ENCODE peak calls at places on chromosomes 4 and X, in eight cellular contexts. E is hepatocyte, T is DND-41, O is mammary epithelial cell, I is MM.1S, F is fibroblast of lung, P is GM23248, H is PC-9. Z is an unnamed sample. For H3K9me3, the result is how much of the 10 kb centered on the place peaks cover.

GRCh38 chr4:105560488-105560887 is 8.1 kb downstream of the ARHGEF38 start:
- DNase-seq in E (no peak), T (no peak), O (peak), I (no peak), F (peak), P (peak), H (no peak), Z (no peak)

GRCh38 chrX:6738518-6739470 is 203.9 kb upstream of the VCX3A start:
- DNase-seq in E (no peak), T (peak), O (no peak), I (peak), F (no peak), P (no peak), H (no peak), Z (no peak)

GRCh38 chrX:131199086-131199485 is 90.0 kb downstream of the IGSF1 start:
- DNase-seq in E (peak), T (no peak), O (no peak), I (no peak), F (no peak), P (no peak), H (no peak), Z (no peak)

GRCh38 chr4:173040200-173040599 is 128.4 kb upstream of the GALNT7 start:
- DNase-seq in E (no peak), T (no peak), O (no peak), I (peak), F (peak), P (no peak), H (no peak), Z (no peak)

GRCh38 chr4:185599151-185599648 is 63.9 kb upstream of the PDLIM3 start:
- DNase-seq in E (no peak), T (no peak), O (no peak), I (no peak), F (no peak), P (no peak), H (no peak), Z (no peak)

GRCh38 chr4:158042591-158043030 is 130.2 kb downstream of the GASK1B start:
- DNase-seq in E (no peak), T (no peak), O (peak), I (no peak), F (peak), P (peak), H (no peak), Z (no peak)

GRCh38 chr4:101730291-101731117 is 60.0 kb upstream of the BANK1 start:
- DNase-seq in E (peak), T (peak), O (peak), I (peak), F (peak), P (peak), H (peak), Z (no peak)

GRCh38 chr4:113815826-113816225 is 54.3 kb upstream of the CAMK2D start:
- DNase-seq in E (no peak), T (no peak), O (no peak), I (no peak), F (no peak), P (no peak), H (no peak), Z (no peak)

GRCh38 chr4:87309625-87310024 is 13.1 kb downstream of the HSD17B13 start:
- DNase-seq in E (no peak), T (no peak), O (no peak), I (no peak), F (no peak), P (peak), H (no peak), Z (no peak)

GRCh38 chr4:159105761-159106243 is 2.9 kb downstream of the RAPGEF2 start:
- DNase-seq in E (no peak), T (no peak), O (peak), I (no peak), F (peak), P (peak), H (peak), Z (no peak)

GRCh38 chr4:25878676-25879075 is 15.9 kb upstream of the SEL1L3 start:
- DNase-seq in E (no peak), T (no peak), O (no peak), I (no peak), F (no peak), P (no peak), H (no peak), Z (no peak)

GRCh38 chr4:41935652-41936021 is 408 bp downstream of the TMEM33 start:
- DNase-seq in E (peak), T (no peak), O (peak), I (peak), F (no peak), P (peak), H (no peak), Z (no peak)

GRCh38 chr4:22999419-22999818 is 306.7 kb downstream of the GBA3 start:
- DNase-seq in E (no peak), T (no peak), O (no peak), I (no peak), F (peak), P (no peak), H (no peak), Z (no peak)

GRCh38 chr4:113349400-113349799 is 299.9 kb downstream of the ANK2 start:
- DNase-seq in E (no peak), T (no peak), O (no peak), I (no peak), F (no peak), P (no peak), H (no peak), Z (no peak)

GRCh38 chr4:185165605-185166063 is 22.6 kb downstream of the SLC25A4 start:
- DNase-seq in E (no peak), T (peak), O (peak), I (peak), F (peak), P (peak), H (no peak), Z (no peak)

GRCh38 chr4:127759893-127760292 is 22.2 kb upstream of the HSPA4L start:
- DNase-seq in E (no peak), T (no peak), O (peak), I (no peak), F (no peak), P (peak), H (no peak), Z (no peak)

GRCh38 chr4:156686120-156686519 is 285.5 kb downstream of the PDGFC start:
- DNase-seq in E (peak), T (no peak), O (peak), I (no peak), F (peak), P (peak), H (no peak), Z (peak)

GRCh38 chr4:145213245-145213644 is 32.9 kb upstream of the OTUD4 start:
- DNase-seq in E (no peak), T (no peak), O (no peak), I (no peak), F (no peak), P (no peak), H (no peak), Z (no peak)

GRCh38 chrX:150693782-150694574 is 782 bp downstream of the MTMR1 start:
- DNase-seq in E (peak), T (peak), O (peak), I (peak), F (peak), P (peak), H (peak), Z (no peak)

GRCh38 chr4:52096048-52096447 is 44.9 kb downstream of the SPATA18 start:
- DNase-seq in E (peak), T (no peak), O (peak), I (no peak), F (peak), P (peak), H (no peak), Z (no peak)

GRCh38 chrX:103741879-103742278 is 31.2 kb downstream of the TMEM31 start:
- DNase-seq in E (no peak), T (no peak), O (no peak), I (no peak), F (no peak), P (peak), H (no peak), Z (no peak)

GRCh38 chr4:37522996-37523395 is 163.2 kb downstream of the RELL1 start:
- DNase-seq in E (no peak), T (no peak), O (no peak), I (no peak), F (no peak), P (peak), H (no peak), Z (no peak)

GRCh38 chrX:105458846-105459245 is 238.4 kb upstream of the TEX13A start:
- DNase-seq in E (no peak), T (no peak), O (no peak), I (no peak), F (peak), P (no peak), H (no peak), Z (no peak)

GRCh38 chrX:43969504-43970501 is 3.4 kb downstream of the NDP start:
- DNase-seq in E (no peak), T (no peak), O (no peak), I (no peak), F (peak), P (peak), H (peak), Z (no peak)

GRCh38 chr4:16293205-16293860 is 67.1 kb upstream of the TAPT1 start:
- DNase-seq in E (no peak), T (no peak), O (no peak), I (no peak), F (no peak), P (no peak), H (no peak), Z (no peak)

GRCh38 chr4:8893227-8893623 is 21.6 kb upstream of the HMX1 start:
- DNase-seq in E (no peak), T (no peak), O (no peak), I (no peak), F (no peak), P (no peak), H (no peak), Z (no peak)
- TF ChIP-seq EZH2 in E (no peak), T (no peak), O (no peak), I (no peak), F (no peak), P (no peak), H (no peak), Z (no peak)

GRCh38 chr4:77100234-77100633 is 24.4 kb upstream of the CCNI start:
- DNase-seq in E (no peak), T (peak), O (peak), I (no peak), F (no peak), P (no peak), H (no peak), Z (no peak)

GRCh38 chr4:77104405-77105292 is 28.9 kb upstream of the CCNI start:
- DNase-seq in E (peak), T (no peak), O (peak), I (no peak), F (peak), P (peak), H (peak), Z (no peak)
- H3K27ac ChIP-seq in E (peak), T (no peak), O (no peak), I (no peak), F (no peak), P (no peak), H (no peak), Z (peak)

GRCh38 chr4:61841710-61842109 is 641.6 kb downstream of the ADGRL3 start:
- DNase-seq in E (no peak), T (no peak), O (no peak), I (no peak), F (peak), P (no peak), H (no peak), Z (no peak)

GRCh38 chr4:61837395-61837794 is 637.3 kb downstream of the ADGRL3 start:
- DNase-seq in E (no peak), T (no peak), O (no peak), I (no peak), F (no peak), P (no peak), H (no peak), Z (no peak)

DNA sequence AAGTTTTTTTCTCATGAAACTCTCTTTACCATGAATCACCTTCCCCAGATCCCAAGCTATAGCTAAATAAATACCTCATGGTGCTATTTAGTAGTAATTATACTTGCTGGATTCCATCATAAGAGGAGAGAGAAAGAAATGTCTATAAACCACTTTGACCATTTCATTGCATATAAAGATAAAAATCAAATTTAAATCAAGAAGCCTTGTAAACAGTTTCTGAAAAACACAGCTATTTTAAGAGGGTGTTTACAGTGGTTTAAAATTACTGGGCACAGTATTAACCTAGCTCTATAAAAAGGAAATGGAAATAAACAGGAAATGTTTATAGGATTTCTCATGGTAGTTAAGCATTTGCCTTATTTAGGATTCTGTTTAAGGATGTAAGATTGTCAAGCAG is 637.9 kb downstream of the ADGRL3 start:
- DNase-seq in E (no peak), T (no peak), O (no peak), I (no peak), F (no peak), P (no peak), H (no peak), Z (no peak)
- H3K9me3 ChIP-seq in E (under half), T (under half), O (under half), I (under half), F (under half), P (under half), H (under half), Z (under half)

DNA sequence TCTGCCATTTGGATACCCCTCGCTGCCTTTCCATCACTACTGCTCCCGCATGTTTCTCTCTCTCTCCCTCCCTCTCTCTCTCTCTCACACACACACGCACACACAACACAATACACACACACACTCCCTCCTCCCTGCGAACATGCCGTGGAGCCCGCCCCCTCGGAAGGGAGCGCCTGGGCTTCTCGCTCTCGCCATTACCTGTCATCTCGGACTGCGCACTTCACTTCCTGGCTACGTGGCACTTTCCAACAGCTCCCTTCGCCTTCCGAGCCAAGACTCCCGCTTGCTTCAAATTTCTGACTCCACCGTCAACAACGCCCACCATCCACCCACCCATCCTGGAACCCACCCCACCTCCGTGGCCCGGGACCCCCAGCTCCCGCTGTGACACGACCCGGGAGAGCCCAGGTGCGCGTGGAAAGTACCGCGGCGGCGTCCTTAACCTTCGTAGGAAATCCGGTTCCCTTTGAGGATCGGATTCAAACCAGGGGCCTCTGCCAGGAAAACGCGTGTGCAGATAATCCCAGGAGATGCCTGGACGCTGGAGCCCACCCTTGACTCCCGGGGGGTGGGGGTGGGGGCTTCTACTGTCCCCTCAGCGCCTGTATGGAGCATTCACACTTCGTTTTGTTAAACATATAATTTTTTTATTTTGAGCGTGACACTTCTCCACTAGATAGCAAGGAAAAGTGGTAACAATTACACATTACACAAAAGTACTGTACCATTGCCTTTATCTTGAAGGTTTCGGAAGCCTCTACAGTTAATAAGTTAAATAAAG is 12.5 kb downstream of the ARX start:
- DNase-seq in E (peak), T (no peak), O (no peak), I (no peak), F (no peak), P (no peak), H (no peak), Z (no peak)
- TF ChIP-seq EZH2 in E (peak), T (no peak), O (no peak), I (no peak), F (peak), P (no peak), H (no peak), Z (no peak)

DNA sequence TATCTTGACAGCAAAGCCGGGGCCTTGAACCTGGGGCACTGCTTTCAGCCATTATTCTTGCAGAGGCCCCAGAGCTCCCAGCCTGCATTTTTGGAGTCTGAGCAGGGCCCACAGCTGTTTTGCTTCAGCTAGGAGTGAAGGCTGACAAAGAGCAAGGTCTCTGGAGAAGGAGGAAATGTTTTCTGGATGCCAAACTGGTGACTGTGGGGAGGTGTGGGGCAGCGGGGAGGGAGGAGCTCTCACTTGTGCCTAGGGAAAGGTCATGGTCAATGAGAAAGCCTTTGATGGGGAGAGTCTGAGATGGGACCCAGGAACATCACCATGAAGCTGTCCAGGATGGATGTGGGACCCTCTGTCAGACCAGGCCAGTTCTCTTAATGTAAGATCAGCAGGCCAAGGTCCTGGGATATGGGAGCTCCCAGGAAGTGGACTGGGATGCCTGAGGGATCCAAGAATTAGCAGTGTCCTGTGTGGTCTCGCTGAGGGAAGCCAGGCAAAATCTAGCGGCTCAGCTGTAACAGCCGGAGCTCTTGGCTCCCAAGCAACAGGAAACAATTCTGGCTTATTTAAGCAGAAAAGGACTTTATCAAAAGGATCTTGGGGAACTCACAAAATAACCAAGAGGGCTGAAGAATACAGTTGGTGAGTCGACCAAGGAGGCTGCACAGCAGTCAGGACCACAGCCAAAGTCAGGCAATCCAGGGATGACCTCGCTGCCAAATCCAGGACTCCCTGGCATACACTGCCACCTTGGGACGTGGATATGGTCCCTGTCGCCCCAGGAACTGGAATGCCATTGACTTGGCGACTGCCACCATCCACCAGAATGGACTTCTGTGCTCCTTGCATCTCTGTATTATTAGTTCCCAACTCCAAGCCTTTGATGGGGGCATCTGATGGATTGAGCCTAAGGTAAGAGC is 165.1 kb upstream of the BCOR start:
- DNase-seq in E (peak), T (no peak), O (peak), I (no peak), F (peak), P (peak), H (peak), Z (no peak)
- H3K27ac ChIP-seq in E (peak), T (no peak), O (no peak), I (no peak), F (peak), P (peak), H (no peak), Z (no peak)